ENCODE peak calls at places on chromosomes 3 and 15, in six cellular contexts. One of them, this sample, is unnamed.
A peak's percentile ranks its signal among the peaks of the same experiment; 100 is the strongest.

GRCh38 chr3:46417841-46418611 is 11.0 kb downstream of the CCRL2 start:
- DNase-seq in K562: no peak
- DNase-seq in lower leg skin: no peak
- DNase-seq in endothelial cell: no peak
- DNase-seq in omental fat pad: no peak
- DNase-seq in astrocyte of the spinal cord: no peak
- DNase-seq in this sample: no peak

GRCh38 chr3:187572431-187572830 is 97.8 kb downstream of the SST start:
- DNase-seq in astrocyte of the spinal cord: no peak
- DNase-seq in endothelial cell: no peak
- DNase-seq in lower leg skin: no peak
- DNase-seq in K562: no peak
- DNase-seq in omental fat pad: no peak
- DNase-seq in this sample: no peak

GRCh38 chr3:187267306-187267705 is 24.2 kb downstream of the MASP1 start:
- DNase-seq in K562: no peak
- DNase-seq in astrocyte of the spinal cord: no peak
- DNase-seq in endothelial cell: no peak
- DNase-seq in lower leg skin: no peak
- DNase-seq in omental fat pad: no peak
- DNase-seq in this sample: peak; percentile 14

GRCh38 chr3:172846706-172847105 is 96.2 kb downstream of the ECT2 start:
- DNase-seq in astrocyte of the spinal cord: peak; percentile 18
- DNase-seq in omental fat pad: no peak
- DNase-seq in endothelial cell: no peak
- DNase-seq in K562: peak; percentile 30
- DNase-seq in lower leg skin: no peak
- DNase-seq in this sample: no peak

GRCh38 chr3:58049143-58049785 is 41.0 kb downstream of the FLNB start:
- DNase-seq in endothelial cell: peak; percentile 46
- DNase-seq in omental fat pad: no peak
- DNase-seq in astrocyte of the spinal cord: peak; percentile 84
- DNase-seq in K562: peak; percentile 19
- DNase-seq in lower leg skin: peak; percentile 89
- DNase-seq in this sample: peak; percentile 79

GRCh38 chr15:52343831-52344230 is 48.2 kb upstream of the MYO5C start:
- DNase-seq in omental fat pad: no peak
- DNase-seq in K562: no peak
- DNase-seq in lower leg skin: no peak
- DNase-seq in astrocyte of the spinal cord: peak; percentile 27
- DNase-seq in endothelial cell: no peak
- DNase-seq in this sample: peak; percentile 11

GRCh38 chr3:150890831-150891230 is 14.4 kb downstream of the MINDY4B start:
- DNase-seq in lower leg skin: no peak
- DNase-seq in K562: no peak
- DNase-seq in endothelial cell: no peak
- DNase-seq in astrocyte of the spinal cord: no peak
- DNase-seq in omental fat pad: no peak
- DNase-seq in this sample: no peak

GRCh38 chr3:5071061-5071460 is 51.0 kb upstream of the ARL8B start:
- DNase-seq in lower leg skin: peak; percentile 79
- DNase-seq in endothelial cell: no peak
- DNase-seq in omental fat pad: no peak
- DNase-seq in astrocyte of the spinal cord: peak; percentile 53
- DNase-seq in K562: no peak
- DNase-seq in this sample: peak; percentile 77

GRCh38 chr15:48442011-48442410 is 110.8 kb downstream of the DUT start:
- DNase-seq in lower leg skin: no peak
- DNase-seq in endothelial cell: no peak
- DNase-seq in K562: no peak
- DNase-seq in omental fat pad: no peak
- DNase-seq in astrocyte of the spinal cord: no peak
- DNase-seq in this sample: no peak

GRCh38 chr3:171435143-171435542 is 25.1 kb downstream of the TNIK start:
- DNase-seq in endothelial cell: no peak
- DNase-seq in omental fat pad: no peak
- DNase-seq in lower leg skin: no peak
- DNase-seq in K562: no peak
- DNase-seq in astrocyte of the spinal cord: no peak
- DNase-seq in this sample: no peak

GRCh38 chr3:155404486-155404885 is 111.0 kb upstream of the STRIT1 start:
- DNase-seq in omental fat pad: no peak
- DNase-seq in K562: no peak
- DNase-seq in astrocyte of the spinal cord: no peak
- DNase-seq in endothelial cell: no peak
- DNase-seq in lower leg skin: no peak
- DNase-seq in this sample: no peak

GRCh38 chr3:58824285-58824684 is 157.7 kb upstream of the FAM3D start:
- DNase-seq in astrocyte of the spinal cord: peak; percentile 68
- DNase-seq in omental fat pad: no peak
- DNase-seq in lower leg skin: no peak
- DNase-seq in endothelial cell: peak; percentile 71
- DNase-seq in K562: peak; percentile 37
- DNase-seq in this sample: peak; percentile 62

GRCh38 chr3:137988982-137989381 is 21.0 kb upstream of the CLDN18 start:
- DNase-seq in lower leg skin: no peak
- DNase-seq in astrocyte of the spinal cord: no peak
- DNase-seq in omental fat pad: no peak
- DNase-seq in K562: no peak
- DNase-seq in endothelial cell: no peak
- DNase-seq in this sample: no peak

GRCh38 chr15:64354683-64355558 is 1.1 kb downstream of the CSNK1G1 start:
- DNase-seq in astrocyte of the spinal cord: no peak
- DNase-seq in lower leg skin: no peak
- DNase-seq in omental fat pad: no peak
- DNase-seq in endothelial cell: no peak
- DNase-seq in K562: no peak
- DNase-seq in this sample: no peak

GRCh38 chr3:51715231-51716058 is 8.6 kb downstream of the GRM2 start:
- DNase-seq in K562: no peak
- DNase-seq in endothelial cell: no peak
- DNase-seq in astrocyte of the spinal cord: no peak
- DNase-seq in omental fat pad: no peak
- DNase-seq in lower leg skin: peak; percentile 79
- DNase-seq in this sample: no peak

GRCh38 chr15:85408270-85408746 is 27.9 kb downstream of the AKAP13 start:
- DNase-seq in endothelial cell: no peak
- DNase-seq in astrocyte of the spinal cord: no peak
- DNase-seq in K562: no peak
- DNase-seq in lower leg skin: no peak
- DNase-seq in omental fat pad: no peak
- DNase-seq in this sample: no peak

DNA sequence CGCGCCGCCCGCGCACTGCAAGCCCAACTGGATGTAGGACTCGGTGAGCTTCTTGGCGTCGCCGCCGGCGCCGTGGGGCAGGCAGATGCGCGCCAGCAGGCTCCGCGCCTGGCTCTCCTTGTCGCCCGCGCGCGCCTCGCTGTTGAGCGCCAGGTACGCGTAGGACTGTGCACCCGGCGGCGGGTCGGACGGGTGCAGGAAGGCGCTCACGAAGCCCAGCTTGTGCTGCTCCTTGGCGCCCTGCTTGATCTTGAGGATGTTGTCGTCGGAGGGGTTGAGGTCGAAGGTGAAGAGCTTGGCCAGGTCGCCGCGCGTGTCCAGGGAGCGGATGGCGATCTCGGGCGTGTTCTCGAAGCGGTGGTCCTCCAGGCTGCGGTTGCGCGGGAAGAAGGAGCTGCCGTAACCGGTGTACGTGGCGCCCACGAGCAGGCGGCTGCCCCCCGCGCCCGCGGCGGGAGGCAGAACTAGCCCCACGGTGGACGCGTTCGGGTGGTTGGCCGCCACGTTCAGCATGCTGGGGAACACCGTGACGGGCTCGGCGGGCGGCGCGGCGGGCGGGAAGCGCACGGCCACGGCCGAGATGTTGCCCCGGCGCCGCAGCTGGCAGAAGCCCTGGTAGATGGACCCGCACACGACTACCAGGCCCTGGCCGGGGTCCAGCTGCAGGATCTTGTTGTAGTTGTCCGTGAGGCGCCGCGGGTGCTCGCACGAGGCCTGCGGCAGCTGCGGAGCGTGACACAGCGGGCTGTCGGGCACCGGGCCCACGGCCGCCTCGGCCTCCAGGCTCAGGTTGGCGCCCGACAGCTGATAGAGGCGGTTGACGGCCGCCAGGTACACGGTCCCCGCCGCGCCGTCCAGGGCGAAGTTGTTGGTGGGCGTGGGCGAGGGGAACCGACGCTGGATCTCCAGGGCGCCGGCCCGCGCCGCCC is 619 bp downstream of the PLXND1 start:
- DNase-seq in endothelial cell: no peak
- DNase-seq in omental fat pad: no peak
- DNase-seq in lower leg skin: no peak
- DNase-seq in astrocyte of the spinal cord: peak; percentile 55
- DNase-seq in K562: no peak
- DNase-seq in this sample: peak; percentile 64
- TF ChIP-seq CTCF in endothelial cell: no peak
- TF ChIP-seq CTCF in omental fat pad: no peak
- TF ChIP-seq CTCF in lower leg skin: no peak
- TF ChIP-seq CTCF in astrocyte of the spinal cord: no peak
- TF ChIP-seq CTCF in K562: no peak
- TF ChIP-seq CTCF in this sample: no peak

DNA sequence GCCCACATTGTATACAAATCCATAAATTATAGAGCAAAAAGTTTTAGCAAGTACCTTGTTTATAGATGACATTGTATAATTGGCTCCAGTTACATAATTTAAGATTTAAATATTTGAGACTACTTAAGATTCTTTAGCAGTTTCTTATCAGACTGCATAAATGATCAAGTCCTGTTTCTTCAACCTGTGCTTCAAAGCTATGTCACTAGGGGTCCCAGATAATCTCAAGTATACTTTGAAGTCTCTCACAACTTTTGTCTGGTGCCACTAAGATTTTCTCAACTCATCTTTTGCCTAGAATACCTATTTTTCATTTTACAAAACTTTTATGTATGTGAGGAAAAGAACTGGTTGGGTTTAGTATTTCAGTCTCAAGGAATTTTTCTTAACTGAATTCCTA is 205.5 kb downstream of the STAG1 start:
- DNase-seq in omental fat pad: no peak
- DNase-seq in astrocyte of the spinal cord: peak; percentile 29
- DNase-seq in K562: peak; percentile 11
- DNase-seq in endothelial cell: no peak
- DNase-seq in lower leg skin: no peak
- DNase-seq in this sample: peak; percentile 8
- TF ChIP-seq CTCF in omental fat pad: no peak
- TF ChIP-seq CTCF in astrocyte of the spinal cord: peak; percentile 32
- TF ChIP-seq CTCF in K562: peak; percentile 8
- TF ChIP-seq CTCF in endothelial cell: peak; percentile 20
- TF ChIP-seq CTCF in lower leg skin: no peak
- TF ChIP-seq CTCF in this sample: peak; percentile 28

GRCh38 chr3:16249336-16249735 is 15.4 kb downstream of the DPH3 start:
- DNase-seq in lower leg skin: no peak
- DNase-seq in K562: peak; percentile 57
- DNase-seq in astrocyte of the spinal cord: peak; percentile 34
- DNase-seq in endothelial cell: peak; percentile 58
- DNase-seq in omental fat pad: no peak
- DNase-seq in this sample: peak; percentile 42
- TF ChIP-seq CTCF in lower leg skin: no peak
- TF ChIP-seq CTCF in K562: peak; percentile 53
- TF ChIP-seq CTCF in astrocyte of the spinal cord: peak; percentile 62
- TF ChIP-seq CTCF in endothelial cell: peak; percentile 61
- TF ChIP-seq CTCF in omental fat pad: no peak
- TF ChIP-seq CTCF in this sample: peak; percentile 63

GRCh38 chr3:85570819-85571218 is 612.0 kb downstream of the CADM2 start:
- DNase-seq in lower leg skin: no peak
- DNase-seq in K562: no peak
- DNase-seq in omental fat pad: no peak
- DNase-seq in astrocyte of the spinal cord: no peak
- DNase-seq in endothelial cell: no peak
- DNase-seq in this sample: no peak
- TF ChIP-seq CTCF in lower leg skin: no peak
- TF ChIP-seq CTCF in K562: no peak
- TF ChIP-seq CTCF in omental fat pad: no peak
- TF ChIP-seq CTCF in astrocyte of the spinal cord: no peak
- TF ChIP-seq CTCF in endothelial cell: no peak
- TF ChIP-seq CTCF in this sample: no peak

GRCh38 chr3:136651585-136651984 is 100.6 kb downstream of the STAG1 start:
- DNase-seq in omental fat pad: no peak
- DNase-seq in endothelial cell: no peak
- DNase-seq in astrocyte of the spinal cord: no peak
- DNase-seq in lower leg skin: no peak
- DNase-seq in K562: peak; percentile 25
- DNase-seq in this sample: no peak

GRCh38 chr3:136653628-136654027 is 98.5 kb downstream of the STAG1 start:
- DNase-seq in omental fat pad: no peak
- DNase-seq in K562: no peak
- DNase-seq in lower leg skin: no peak
- DNase-seq in astrocyte of the spinal cord: no peak
- DNase-seq in endothelial cell: no peak
- DNase-seq in this sample: no peak

GRCh38 chr3:136659253-136659652 is 92.9 kb downstream of the STAG1 start:
- DNase-seq in astrocyte of the spinal cord: peak; percentile 82
- DNase-seq in K562: no peak
- DNase-seq in endothelial cell: no peak
- DNase-seq in omental fat pad: no peak
- DNase-seq in lower leg skin: no peak
- DNase-seq in this sample: peak; percentile 83

GRCh38 chr3:136657526-136657925 is 94.7 kb downstream of the STAG1 start:
- DNase-seq in K562: no peak
- DNase-seq in lower leg skin: no peak
- DNase-seq in endothelial cell: no peak
- DNase-seq in astrocyte of the spinal cord: no peak
- DNase-seq in omental fat pad: no peak
- DNase-seq in this sample: no peak
- TF ChIP-seq CTCF in K562: no peak
- TF ChIP-seq CTCF in lower leg skin: no peak
- TF ChIP-seq CTCF in endothelial cell: no peak
- TF ChIP-seq CTCF in astrocyte of the spinal cord: no peak
- TF ChIP-seq CTCF in omental fat pad: no peak
- TF ChIP-seq CTCF in this sample: no peak

DNA sequence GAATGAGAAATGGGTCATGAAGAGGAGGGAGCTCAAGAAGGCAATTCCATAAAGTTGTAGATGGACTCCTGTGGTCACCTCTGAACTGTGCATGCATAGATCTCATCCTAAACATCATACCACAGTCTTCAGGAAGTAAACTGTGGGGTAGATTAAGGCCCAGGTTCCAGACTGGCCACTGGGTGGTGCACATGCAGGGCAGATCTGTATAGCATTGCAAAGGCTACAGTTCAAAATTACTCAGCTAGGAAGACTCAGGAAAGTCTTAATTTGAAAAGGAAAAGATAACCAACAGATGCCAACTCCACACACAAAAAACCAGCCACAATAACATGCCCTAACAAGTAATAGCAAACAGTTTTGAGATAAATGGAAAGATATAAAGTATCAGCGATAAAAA is 20.3 kb downstream of the KY start:
- DNase-seq in K562: no peak
- DNase-seq in astrocyte of the spinal cord: no peak
- DNase-seq in lower leg skin: no peak
- DNase-seq in endothelial cell: no peak
- DNase-seq in omental fat pad: no peak
- DNase-seq in this sample: peak; percentile 16
- TF ChIP-seq CTCF in K562: peak; percentile 20
- TF ChIP-seq CTCF in astrocyte of the spinal cord: peak; percentile 52
- TF ChIP-seq CTCF in lower leg skin: no peak
- TF ChIP-seq CTCF in endothelial cell: no peak
- TF ChIP-seq CTCF in omental fat pad: no peak
- TF ChIP-seq CTCF in this sample: peak; percentile 56

GRCh38 chr3:132642539-132642847 is 17.1 kb downstream of the ACAD11 start:
- DNase-seq in K562: no peak
- DNase-seq in endothelial cell: no peak
- DNase-seq in omental fat pad: no peak
- DNase-seq in lower leg skin: no peak
- DNase-seq in astrocyte of the spinal cord: no peak
- DNase-seq in this sample: no peak
- TF ChIP-seq CTCF in K562: no peak
- TF ChIP-seq CTCF in endothelial cell: no peak
- TF ChIP-seq CTCF in omental fat pad: no peak
- TF ChIP-seq CTCF in lower leg skin: no peak
- TF ChIP-seq CTCF in astrocyte of the spinal cord: no peak
- TF ChIP-seq CTCF in this sample: no peak